ENCODE peak calls at places on chromosomes 12 and 14, in ten cellular contexts. Z is omental fat pad; T is AG10803; B is endothelial cell; M is naive thymus-derived CD4-positive, alpha-beta T cell; Y is putamen; V is activated T-helper 1 cell treated with anti-CD3 and anti-CD28 coated beads, Interleukin-2, amount 50 U/mL, for 16 hours; A is NCI-H1417; U is AML-193; L is T follicular helper cell. G is an unnamed sample.

GRCh38 chr14:23145794-23146422 is 26.9 kb upstream of the CEBPE start:
- DNase-seq in Z (no peak), T (peak), B (no peak), M (no peak), Y (no peak), V (no peak), A (no peak), U (no peak), L (no peak), G (no peak)

GRCh38 chr14:98959958-98960616 is 311.9 kb downstream of the BCL11B start:
- DNase-seq in Z (no peak), T (no peak), B (no peak), M (no peak), Y (no peak), V (no peak), A (no peak), U (no peak), L (no peak), G (no peak)

GRCh38 chr12:12017135-12017581 is 53.6 kb upstream of the BCL2L14 start:
- DNase-seq in Z (no peak), T (no peak), B (no peak), M (no peak), Y (no peak), V (no peak), A (no peak), U (no peak), L (no peak), G (no peak)

GRCh38 chr12:121388421-121388981 is 11.4 kb upstream of the RNF34 start:
- DNase-seq in Z (no peak), T (peak), B (no peak), M (no peak), Y (no peak), V (no peak), A (no peak), U (peak), L (no peak), G (no peak)

GRCh38 chr12:122031342-122032216 is 9.9 kb downstream of the BCL7A start:
- DNase-seq in Z (peak), T (no peak), B (peak), M (peak), Y (no peak), V (peak), A (peak), U (no peak), L (peak), G (no peak)

GRCh38 chr12:65838330-65838976 is 14.2 kb downstream of the HMGA2 start:
- DNase-seq in Z (no peak), T (no peak), B (no peak), M (no peak), Y (no peak), V (no peak), A (no peak), U (no peak), L (no peak), G (no peak)

GRCh38 chr14:102726191-102726949 is 50.9 kb upstream of the TRAF3 start:
- DNase-seq in Z (no peak), T (no peak), B (no peak), M (no peak), Y (no peak), V (no peak), A (no peak), U (no peak), L (no peak), G (no peak)

GRCh38 chr14:31829256-31829923 is 247.7 kb upstream of the ARHGAP5 start:
- DNase-seq in Z (no peak), T (peak), B (no peak), M (no peak), Y (no peak), V (no peak), A (no peak), U (no peak), L (no peak), G (no peak)

GRCh38 chr12:48782457-48783395 is 6.2 kb downstream of the ADCY6 start:
- DNase-seq in Z (no peak), T (no peak), B (no peak), M (no peak), Y (no peak), V (no peak), A (no peak), U (no peak), L (no peak), G (no peak)

GRCh38 chr14:92244805-92245204 is 78.2 kb upstream of the SLC24A4 start:
- DNase-seq in Z (no peak), T (no peak), B (no peak), M (no peak), Y (no peak), V (no peak), A (no peak), U (no peak), L (no peak), G (no peak)

GRCh38 chr12:95608252-95609033 is 57.2 kb upstream of the USP44 start:
- DNase-seq in Z (no peak), T (peak), B (no peak), M (no peak), Y (no peak), V (no peak), A (no peak), U (no peak), L (no peak), G (peak)

GRCh38 chr12:24788886-24789285 is 160.0 kb downstream of the BCAT1 start:
- DNase-seq in Z (no peak), T (peak), B (no peak), M (no peak), Y (no peak), V (no peak), A (no peak), U (no peak), L (no peak), G (no peak)

GRCh38 chr12:78119351-78119918 is 288.7 kb downstream of the NAV3 start:
- DNase-seq in Z (no peak), T (no peak), B (no peak), M (no peak), Y (no peak), V (no peak), A (no peak), U (no peak), L (no peak), G (no peak)

GRCh38 chr12:80821513-80822000 is 104.8 kb downstream of the MYF5 start:
- DNase-seq in Z (no peak), T (no peak), B (no peak), M (no peak), Y (no peak), V (no peak), A (peak), U (no peak), L (no peak), G (no peak)

GRCh38 chr14:63853831-63854293 is 1.1 kb downstream of the SYNE2 start:
- DNase-seq in Z (no peak), T (peak), B (peak), M (peak), Y (peak), V (peak), A (peak), U (no peak), L (peak), G (no peak)

GRCh38 chr12:121801601-121802484 is 2.0 kb upstream of the SETD1B start:
- DNase-seq in Z (no peak), T (peak), B (no peak), M (no peak), Y (peak), V (no peak), A (peak), U (peak), L (no peak), G (no peak)

GRCh38 chr12:116142936-116143882 is 134.3 kb downstream of the MED13L start:
- DNase-seq in Z (no peak), T (peak), B (no peak), M (no peak), Y (no peak), V (no peak), A (no peak), U (peak), L (no peak), G (no peak)

GRCh38 chr14:59829941-59830734 is 40.4 kb downstream of the RTN1 start:
- DNase-seq in Z (no peak), T (no peak), B (no peak), M (no peak), Y (no peak), V (no peak), A (no peak), U (no peak), L (no peak), G (no peak)

GRCh38 chr12:27965966-27966365 is 6.6 kb downstream of the PTHLH start:
- DNase-seq in Z (no peak), T (peak), B (no peak), M (no peak), Y (no peak), V (no peak), A (no peak), U (no peak), L (no peak), G (no peak)

GRCh38 chr12:7142057-7142644 is 12.0 kb downstream of the CLSTN3 start:
- DNase-seq in Z (peak), T (peak), B (peak), M (peak), Y (no peak), V (peak), A (peak), U (peak), L (peak), G (no peak)

GRCh38 chr14:29926228-29926627 is 1.4 kb downstream of the PRKD1 start:
- DNase-seq in Z (no peak), T (no peak), B (no peak), M (no peak), Y (no peak), V (no peak), A (no peak), U (no peak), L (no peak), G (no peak)

GRCh38 chr14:36506732-36507614 is 13.1 kb downstream of the NKX2-1 start:
- DNase-seq in Z (no peak), T (no peak), B (no peak), M (no peak), Y (no peak), V (no peak), A (peak), U (no peak), L (no peak), G (no peak)

GRCh38 chr14:101980700-101981099 is 16.3 kb downstream of the DYNC1H1 start:
- DNase-seq in Z (peak), T (peak), B (no peak), M (no peak), Y (peak), V (no peak), A (no peak), U (no peak), L (no peak), G (peak)

GRCh38 chr14:101125313-101125712 is 221.8 kb upstream of the RTL1 start:
- DNase-seq in Z (peak), T (no peak), B (no peak), M (peak), Y (no peak), V (no peak), A (no peak), U (no peak), L (no peak), G (no peak)

GRCh38 chr12:106598003-106598402 is 15.2 kb downstream of the RFX4 start:
- DNase-seq in Z (no peak), T (no peak), B (no peak), M (no peak), Y (no peak), V (no peak), A (no peak), U (no peak), L (no peak), G (no peak)

GRCh38 chr12:132285991-132286681 is 43.3 kb downstream of the GALNT9 start:
- DNase-seq in Z (peak), T (peak), B (peak), M (no peak), Y (no peak), V (no peak), A (peak), U (no peak), L (no peak), G (peak)

GRCh38 chr14:60249321-60250251 is 565 bp downstream of the PPM1A start:
- DNase-seq in Z (no peak), T (peak), B (peak), M (peak), Y (peak), V (peak), A (peak), U (peak), L (peak), G (no peak)